ENCODE peak calls at places on chromosomes 11 and 22, in nine cellular contexts. S, Y, N, K, W, X, U, L and O are unnamed samples.

GRCh38 chr11:62974848-62975522 is 9.8 kb downstream of the SLC22A6 start:
- DNase-seq in U (no peak), Y (peak; percentile 71), S (peak; percentile 85), N (peak; percentile 15), W (peak; percentile 32), X (no peak), K (no peak), L (no peak), O (no peak)

GRCh38 chr22:44317886-44318637 is 5.3 kb upstream of the SHISAL1 start:
- DNase-seq in Y (no peak), X (no peak), S (no peak), N (no peak), K (no peak), U (no peak), L (no peak), W (no peak), O (no peak)

GRCh38 chr11:58926695-58927094 is 12.6 kb upstream of the GLYATL1 start:
- DNase-seq in L (no peak), U (peak; percentile 30), W (peak; percentile 76), Y (no peak), S (no peak), K (no peak), X (no peak), N (no peak), O (no peak)

GRCh38 chr11:73072935-73073481 is 69.1 kb downstream of the FCHSD2 start:
- DNase-seq in S (no peak), N (peak; percentile 82), Y (no peak), U (no peak), X (no peak), L (peak; percentile 19), W (peak; percentile 43), K (peak; percentile 3), O (no peak)

GRCh38 chr11:68010058-68011041 is at the start of gene ALDH3B1:
- DNase-seq in N (peak; percentile 40), U (peak; percentile 89), X (no peak), L (no peak), S (peak; percentile 92), Y (peak; percentile 53), K (peak; percentile 55), W (peak; percentile 95), O (no peak)

GRCh38 chr11:99229544-99229943 is 208.8 kb downstream of the CNTN5 start:
- DNase-seq in S (no peak), Y (no peak), X (no peak), U (no peak), W (no peak), K (no peak), N (no peak), L (no peak), O (no peak)

GRCh38 chr11:45146072-45147016 is at the start of gene PRDM11:
- DNase-seq in K (no peak), X (peak; percentile 41), W (peak; percentile 92), L (no peak), Y (peak; percentile 34), U (peak; percentile 49), N (peak; percentile 53), S (peak; percentile 76), O (peak; percentile 47)

GRCh38 chr11:119573858-119574257 is 150.9 kb upstream of the THY1 start:
- DNase-seq in U (no peak), N (no peak), X (no peak), Y (no peak), W (no peak), L (no peak), S (no peak), K (no peak), O (no peak)

GRCh38 chr11:8168485-8169257 is at the start of gene RIC3:
- DNase-seq in L (peak; percentile 12), S (peak; percentile 30), N (no peak), X (no peak), K (no peak), U (no peak), W (no peak), Y (peak; percentile 61), O (peak; percentile 19)

GRCh38 chr11:61173456-61173855 is 12.2 kb upstream of the VPS37C start:
- DNase-seq in N (peak; percentile 21), K (no peak), U (no peak), X (no peak), Y (no peak), W (peak; percentile 63), L (no peak), S (no peak), O (no peak)

GRCh38 chr22:48712558-48712957 is 1115.1 kb downstream of the BRD1 start:
- DNase-seq in K (no peak), L (no peak), S (no peak), U (no peak), W (no peak), X (no peak), Y (no peak), N (no peak), O (no peak)

GRCh38 chr22:31046591-31047226 is 34.4 kb upstream of the SMTN start:
- DNase-seq in X (no peak), U (no peak), W (no peak), L (no peak), K (no peak), Y (peak; percentile 14), S (peak; percentile 21), N (peak; percentile 93), O (no peak)

GRCh38 chr11:123125169-123125568 is 63.2 kb upstream of the HSPA8 start:
- DNase-seq in K (no peak), U (no peak), N (no peak), Y (no peak), X (no peak), L (no peak), W (no peak), S (no peak), O (no peak)

GRCh38 chr22:22235564-22235963 is 9.0 kb upstream of the VPREB1 start:
- DNase-seq in S (peak; percentile 46), X (peak; percentile 36), W (peak; percentile 23), N (peak; percentile 22), L (no peak), U (no peak), Y (peak; percentile 57), K (no peak), O (peak; percentile 27)

GRCh38 chr11:60978546-60979380 is 7.3 kb downstream of the CD6 start:
- DNase-seq in S (no peak), W (no peak), Y (no peak), L (no peak), K (no peak), X (no peak), N (no peak), U (no peak), O (no peak)

GRCh38 chr22:32204211-32204855 is 540 bp downstream of the RFPL2 start:
- DNase-seq in W (no peak), S (no peak), U (no peak), Y (peak; percentile 63), X (no peak), K (no peak), L (peak; percentile 4), N (no peak), O (no peak)

GRCh38 chr11:57180141-57180561 is 1.6 kb upstream of the LRRC55 start:
- DNase-seq in W (no peak), Y (peak; percentile 55), S (no peak), X (no peak), N (no peak), K (no peak), L (no peak), U (no peak), O (no peak)

GRCh38 chr22:37485714-37486223 is 415 bp downstream of the MFNG start:
- DNase-seq in N (peak; percentile 27), X (no peak), U (no peak), S (no peak), K (no peak), W (no peak), Y (no peak), L (no peak), O (no peak)

GRCh38 chr22:50507991-50508884 is at the start of gene NCAPH2:
- DNase-seq in L (peak; percentile 88), K (peak; percentile 86), Y (peak; percentile 97), N (peak; percentile 97), U (peak; percentile 89), S (peak; percentile 97), W (peak; percentile 99), X (peak; percentile 94), O (peak; percentile 98)

GRCh38 chr22:26447594-26448329 is 18.7 kb downstream of the ASPHD2 start:
- DNase-seq in L (no peak), S (no peak), K (no peak), U (no peak), X (no peak), Y (no peak), N (no peak), W (no peak), O (no peak)

GRCh38 chr11:33949201-33949913 is 57.5 kb upstream of the LMO2 start:
- DNase-seq in N (no peak), L (no peak), Y (no peak), U (no peak), W (no peak), S (no peak), K (no peak), X (no peak), O (no peak)

GRCh38 chr22:31923166-31923565 is 21.2 kb upstream of the YWHAH start:
- DNase-seq in L (no peak), N (peak; percentile 47), S (peak; percentile 31), W (no peak), K (no peak), X (no peak), U (no peak), Y (no peak), O (no peak)

GRCh38 chr22:45192701-45193187 is 29.0 kb downstream of the NUP50 start:
- DNase-seq in K (no peak), Y (peak; percentile 48), S (no peak), U (no peak), W (no peak), N (no peak), X (no peak), L (no peak), O (no peak)

GRCh38 chr11:70595452-70595851 is 197.1 kb downstream of the CTTN start:
- DNase-seq in L (no peak), N (no peak), X (no peak), Y (no peak), K (no peak), W (no peak), U (no peak), S (no peak), O (no peak)

GRCh38 chr11:118437736-118438125 is 1.4 kb downstream of the KMT2A start:
- DNase-seq in K (no peak), X (peak; percentile 17), U (no peak), Y (peak; percentile 31), S (peak; percentile 45), W (peak; percentile 56), N (peak; percentile 45), L (peak; percentile 29), O (peak; percentile 9)

GRCh38 chr22:18023509-18024275 is 669 bp downstream of the MICAL3 start:
- DNase-seq in X (no peak), U (peak; percentile 69), Y (peak; percentile 67), K (no peak), S (peak; percentile 90), N (peak; percentile 69), L (peak; percentile 32), W (peak; percentile 96), O (no peak)

GRCh38 chr22:24592846-24593809 is at the start of gene LRRC75B:
- DNase-seq in S (peak; percentile 93), L (peak; percentile 27), Y (peak; percentile 88), N (peak; percentile 77), U (peak; percentile 59), X (no peak), K (peak; percentile 60), W (peak; percentile 88), O (no peak)

GRCh38 chr22:25582946-25583345 is 18.5 kb downstream of the GRK3 start:
- DNase-seq in S (no peak), Y (no peak), N (peak; percentile 1), K (peak; percentile 4), L (no peak), U (no peak), X (no peak), W (peak; percentile 39), O (no peak)

GRCh38 chr11:73393479-73394415 is 17.5 kb downstream of the RELT start:
- DNase-seq in S (peak; percentile 80), Y (peak; percentile 87), U (peak; percentile 42), X (peak; percentile 48), N (peak; percentile 73), L (peak; percentile 44), W (peak; percentile 86), K (no peak), O (peak; percentile 54)

GRCh38 chr11:43579919-43580276 is 100.6 kb upstream of the HSD17B12 start:
- DNase-seq in X (no peak), U (no peak), S (no peak), K (no peak), Y (peak; percentile 46), L (no peak), N (no peak), W (no peak), O (no peak)

GRCh38 chr22:17120711-17121234 is 387 bp downstream of the TMEM121B start:
- DNase-seq in X (no peak), Y (peak; percentile 36), S (no peak), K (no peak), L (peak; percentile 28), N (no peak), U (no peak), W (peak; percentile 46), O (no peak)